ENCODE peak calls at places on chromosome 5, in nine cellular contexts. One of them, this sample, is unnamed.

GRCh38 chr5:142221091-142221860 is 103.5 kb downstream of the SPRY4 start:
- DNase-seq in WERI-Rb-1: no peak
- DNase-seq in SK-N-SH: no peak
- DNase-seq in pancreas: no peak
- DNase-seq in astrocyte: no peak
- DNase-seq in A549: no peak
- DNase-seq in choroid plexus epithelial cell: peak; percentile 23
- DNase-seq in tibial artery: no peak
- DNase-seq in fibroblast of pulmonary artery: peak; percentile 37
- DNase-seq in this sample: no peak

GRCh38 chr5:71732011-71732410 is 12.9 kb downstream of the CARTPT start:
- DNase-seq in WERI-Rb-1: no peak
- DNase-seq in SK-N-SH: no peak
- DNase-seq in pancreas: no peak
- DNase-seq in astrocyte: no peak
- DNase-seq in A549: no peak
- DNase-seq in choroid plexus epithelial cell: no peak
- DNase-seq in tibial artery: no peak
- DNase-seq in fibroblast of pulmonary artery: no peak
- DNase-seq in this sample: no peak

GRCh38 chr5:94432499-94432898 is 185.9 kb downstream of the KIAA0825 start:
- DNase-seq in WERI-Rb-1: no peak
- DNase-seq in SK-N-SH: no peak
- DNase-seq in pancreas: no peak
- DNase-seq in astrocyte: peak; percentile 49
- DNase-seq in A549: no peak
- DNase-seq in choroid plexus epithelial cell: peak; percentile 79
- DNase-seq in tibial artery: no peak
- DNase-seq in fibroblast of pulmonary artery: peak; percentile 87
- DNase-seq in this sample: peak; percentile 75

GRCh38 chr5:132073231-132074013 is at the start of gene CSF2:
- DNase-seq in WERI-Rb-1: no peak
- DNase-seq in SK-N-SH: no peak
- DNase-seq in pancreas: no peak
- DNase-seq in astrocyte: peak; percentile 31
- DNase-seq in A549: no peak
- DNase-seq in choroid plexus epithelial cell: peak; percentile 32
- DNase-seq in tibial artery: no peak
- DNase-seq in fibroblast of pulmonary artery: peak; percentile 26
- DNase-seq in this sample: no peak

GRCh38 chr5:174354571-174354970 is 309.1 kb downstream of the NSG2 start:
- DNase-seq in WERI-Rb-1: no peak
- DNase-seq in SK-N-SH: no peak
- DNase-seq in pancreas: no peak
- DNase-seq in astrocyte: peak; percentile 75
- DNase-seq in A549: no peak
- DNase-seq in choroid plexus epithelial cell: no peak
- DNase-seq in tibial artery: no peak
- DNase-seq in fibroblast of pulmonary artery: peak; percentile 31
- DNase-seq in this sample: no peak

GRCh38 chr5:95272530-95272929 is 12.4 kb downstream of the MCTP1 start:
- DNase-seq in WERI-Rb-1: no peak
- DNase-seq in SK-N-SH: no peak
- DNase-seq in pancreas: no peak
- DNase-seq in astrocyte: no peak
- DNase-seq in A549: no peak
- DNase-seq in choroid plexus epithelial cell: no peak
- DNase-seq in tibial artery: no peak
- DNase-seq in fibroblast of pulmonary artery: no peak
- DNase-seq in this sample: no peak

GRCh38 chr5:33244441-33245150 is 196.2 kb upstream of the TARS1 start:
- DNase-seq in WERI-Rb-1: no peak
- DNase-seq in SK-N-SH: no peak
- DNase-seq in pancreas: no peak
- DNase-seq in astrocyte: no peak
- DNase-seq in A549: no peak
- DNase-seq in choroid plexus epithelial cell: no peak
- DNase-seq in tibial artery: no peak
- DNase-seq in fibroblast of pulmonary artery: no peak
- DNase-seq in this sample: peak; percentile 56

GRCh38 chr5:136814621-136815378 is 449.5 kb upstream of the TRPC7 start:
- DNase-seq in WERI-Rb-1: no peak
- DNase-seq in SK-N-SH: no peak
- DNase-seq in pancreas: no peak
- DNase-seq in astrocyte: peak; percentile 84
- DNase-seq in A549: no peak
- DNase-seq in choroid plexus epithelial cell: no peak
- DNase-seq in tibial artery: no peak
- DNase-seq in fibroblast of pulmonary artery: peak; percentile 42
- DNase-seq in this sample: peak; percentile 77

GRCh38 chr5:14557840-14558239 is 23.8 kb upstream of the OTULINL start:
- DNase-seq in WERI-Rb-1: no peak
- DNase-seq in SK-N-SH: no peak
- DNase-seq in pancreas: no peak
- DNase-seq in astrocyte: no peak
- DNase-seq in A549: no peak
- DNase-seq in choroid plexus epithelial cell: peak; percentile 7
- DNase-seq in tibial artery: no peak
- DNase-seq in fibroblast of pulmonary artery: peak; percentile 15
- DNase-seq in this sample: no peak

GRCh38 chr5:14557203-14557725 is 24.3 kb upstream of the OTULINL start:
- DNase-seq in WERI-Rb-1: no peak
- DNase-seq in SK-N-SH: no peak
- DNase-seq in pancreas: no peak
- DNase-seq in astrocyte: no peak
- DNase-seq in A549: no peak
- DNase-seq in choroid plexus epithelial cell: peak; percentile 27
- DNase-seq in tibial artery: no peak
- DNase-seq in fibroblast of pulmonary artery: no peak
- DNase-seq in this sample: no peak

GRCh38 chr5:14556015-14556414 is 25.6 kb upstream of the OTULINL start:
- DNase-seq in WERI-Rb-1: no peak
- DNase-seq in SK-N-SH: no peak
- DNase-seq in pancreas: no peak
- DNase-seq in astrocyte: no peak
- DNase-seq in A549: no peak
- DNase-seq in choroid plexus epithelial cell: no peak
- DNase-seq in tibial artery: no peak
- DNase-seq in fibroblast of pulmonary artery: no peak
- DNase-seq in this sample: no peak

GRCh38 chr5:14561741-14562140 is 19.9 kb upstream of the OTULINL start:
- DNase-seq in WERI-Rb-1: no peak
- DNase-seq in SK-N-SH: no peak
- DNase-seq in pancreas: no peak
- DNase-seq in astrocyte: no peak
- DNase-seq in A549: no peak
- DNase-seq in choroid plexus epithelial cell: no peak
- DNase-seq in tibial artery: no peak
- DNase-seq in fibroblast of pulmonary artery: no peak
- DNase-seq in this sample: no peak

GRCh38 chr5:14560091-14560595 is 21.4 kb upstream of the OTULINL start:
- DNase-seq in WERI-Rb-1: peak; percentile 91
- DNase-seq in SK-N-SH: no peak
- DNase-seq in pancreas: no peak
- DNase-seq in astrocyte: no peak
- DNase-seq in A549: no peak
- DNase-seq in choroid plexus epithelial cell: no peak
- DNase-seq in tibial artery: no peak
- DNase-seq in fibroblast of pulmonary artery: no peak
- DNase-seq in this sample: no peak
- H3K4me3 ChIP-seq in WERI-Rb-1: no peak overlapping the region
- H3K4me3 ChIP-seq in SK-N-SH: no peak overlapping the region
- H3K4me3 ChIP-seq in pancreas: no peak overlapping the region
- H3K4me3 ChIP-seq in astrocyte: no peak overlapping the region
- H3K4me3 ChIP-seq in A549: no peak overlapping the region
- H3K4me3 ChIP-seq in choroid plexus epithelial cell: no peak overlapping the region
- H3K4me3 ChIP-seq in tibial artery: no peak overlapping the region
- H3K4me3 ChIP-seq in fibroblast of pulmonary artery: no peak overlapping the region
- H3K4me3 ChIP-seq in this sample: no peak overlapping the region

GRCh38 chr5:98349990-98350365 is 423.5 kb upstream of the RGMB start:
- DNase-seq in WERI-Rb-1: no peak
- DNase-seq in SK-N-SH: no peak
- DNase-seq in pancreas: no peak
- DNase-seq in astrocyte: no peak
- DNase-seq in A549: no peak
- DNase-seq in choroid plexus epithelial cell: no peak
- DNase-seq in tibial artery: no peak
- DNase-seq in fibroblast of pulmonary artery: no peak
- DNase-seq in this sample: no peak

DNA sequence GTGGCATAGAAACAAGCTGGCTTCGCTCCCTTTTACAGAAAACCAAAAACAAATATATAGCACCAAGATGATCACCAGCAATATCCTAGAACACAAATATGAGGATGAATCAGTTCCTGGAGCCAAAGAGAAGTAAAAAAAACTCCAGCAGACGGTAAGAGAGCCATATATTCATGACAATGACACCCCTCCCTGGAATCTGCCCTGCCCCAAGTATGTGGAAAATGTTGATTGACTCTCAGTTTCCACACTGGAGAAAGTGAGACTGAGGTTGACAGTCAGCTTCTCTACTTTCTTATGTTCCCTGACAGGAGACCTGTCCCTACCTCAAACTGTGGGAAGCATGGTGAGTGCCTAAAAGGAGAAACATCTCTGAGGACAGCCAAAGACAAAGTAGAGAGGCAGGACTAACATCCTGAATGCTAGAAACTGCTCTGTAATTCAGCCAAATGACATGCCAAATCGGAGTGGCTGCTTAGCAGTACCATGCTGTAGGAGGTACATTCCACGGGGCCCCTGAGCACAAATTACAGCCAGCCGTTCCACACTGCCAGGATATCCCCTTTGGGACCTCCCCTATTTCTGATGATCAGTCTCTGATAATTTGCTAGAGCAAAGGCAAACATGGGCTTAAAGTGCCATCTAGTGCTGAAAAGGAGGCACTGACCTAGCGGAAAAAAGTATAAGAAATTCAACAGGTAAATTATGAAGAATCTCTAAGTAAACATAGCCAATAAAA is 424.0 kb upstream of the RGMB start:
- DNase-seq in WERI-Rb-1: no peak
- DNase-seq in SK-N-SH: no peak
- DNase-seq in pancreas: no peak
- DNase-seq in astrocyte: peak; percentile 69
- DNase-seq in A549: no peak
- DNase-seq in choroid plexus epithelial cell: peak; percentile 77
- DNase-seq in tibial artery: no peak
- DNase-seq in fibroblast of pulmonary artery: peak; percentile 66
- DNase-seq in this sample: peak; percentile 92
- TF ChIP-seq CTCF in WERI-Rb-1: peak; percentile 54
- TF ChIP-seq CTCF in SK-N-SH: peak; percentile 68
- TF ChIP-seq CTCF in pancreas: no peak
- TF ChIP-seq CTCF in astrocyte: peak; percentile 70
- TF ChIP-seq CTCF in A549: peak; percentile 19
- TF ChIP-seq CTCF in choroid plexus epithelial cell: peak; percentile 76
- TF ChIP-seq CTCF in tibial artery: no peak
- TF ChIP-seq CTCF in fibroblast of pulmonary artery: peak; percentile 62
- TF ChIP-seq CTCF in this sample: peak; percentile 71

GRCh38 chr5:146561711-146562110 is 45.7 kb upstream of the GPR151 start:
- DNase-seq in WERI-Rb-1: no peak
- DNase-seq in SK-N-SH: no peak
- DNase-seq in pancreas: no peak
- DNase-seq in astrocyte: peak; percentile 71
- DNase-seq in A549: no peak
- DNase-seq in choroid plexus epithelial cell: no peak
- DNase-seq in tibial artery: no peak
- DNase-seq in fibroblast of pulmonary artery: no peak
- DNase-seq in this sample: peak; percentile 60

GRCh38 chr5:146562461-146562860 is 46.5 kb upstream of the GPR151 start:
- DNase-seq in WERI-Rb-1: no peak
- DNase-seq in SK-N-SH: no peak
- DNase-seq in pancreas: no peak
- DNase-seq in astrocyte: no peak
- DNase-seq in A549: no peak
- DNase-seq in choroid plexus epithelial cell: no peak
- DNase-seq in tibial artery: no peak
- DNase-seq in fibroblast of pulmonary artery: no peak
- DNase-seq in this sample: no peak

GRCh38 chr5:146568161-146568560 is 52.2 kb upstream of the GPR151 start:
- DNase-seq in WERI-Rb-1: no peak
- DNase-seq in SK-N-SH: no peak
- DNase-seq in pancreas: no peak
- DNase-seq in astrocyte: no peak
- DNase-seq in A549: no peak
- DNase-seq in choroid plexus epithelial cell: no peak
- DNase-seq in tibial artery: no peak
- DNase-seq in fibroblast of pulmonary artery: no peak
- DNase-seq in this sample: no peak

GRCh38 chr5:146564036-146564762 is 48.2 kb upstream of the GPR151 start:
- DNase-seq in WERI-Rb-1: no peak
- DNase-seq in SK-N-SH: no peak
- DNase-seq in pancreas: no peak
- DNase-seq in astrocyte: no peak
- DNase-seq in A549: no peak
- DNase-seq in choroid plexus epithelial cell: no peak
- DNase-seq in tibial artery: no peak
- DNase-seq in fibroblast of pulmonary artery: no peak
- DNase-seq in this sample: no peak

GRCh38 chr5:146565764-146566163 is 49.8 kb upstream of the GPR151 start:
- DNase-seq in WERI-Rb-1: peak; percentile 80
- DNase-seq in SK-N-SH: peak; percentile 75
- DNase-seq in pancreas: no peak
- DNase-seq in astrocyte: peak; percentile 60
- DNase-seq in A549: peak; percentile 82
- DNase-seq in choroid plexus epithelial cell: peak; percentile 80
- DNase-seq in tibial artery: no peak
- DNase-seq in fibroblast of pulmonary artery: peak; percentile 65
- DNase-seq in this sample: peak; percentile 55
- H3K4me3 ChIP-seq in WERI-Rb-1: no peak overlapping the region
- H3K4me3 ChIP-seq in SK-N-SH: no peak overlapping the region
- H3K4me3 ChIP-seq in pancreas: no peak overlapping the region
- H3K4me3 ChIP-seq in astrocyte: no peak overlapping the region
- H3K4me3 ChIP-seq in A549: no peak overlapping the region
- H3K4me3 ChIP-seq in choroid plexus epithelial cell: no peak overlapping the region
- H3K4me3 ChIP-seq in tibial artery: no peak overlapping the region
- H3K4me3 ChIP-seq in fibroblast of pulmonary artery: no peak overlapping the region
- H3K4me3 ChIP-seq in this sample: no peak overlapping the region

GRCh38 chr5:151449836-151450235 is 2.4 kb downstream of the SLC36A1 start:
- DNase-seq in WERI-Rb-1: no peak
- DNase-seq in SK-N-SH: no peak
- DNase-seq in pancreas: no peak
- DNase-seq in astrocyte: no peak
- DNase-seq in A549: no peak
- DNase-seq in choroid plexus epithelial cell: no peak
- DNase-seq in tibial artery: no peak
- DNase-seq in fibroblast of pulmonary artery: no peak
- DNase-seq in this sample: no peak

GRCh38 chr5:151449288-151449687 is 1.9 kb downstream of the SLC36A1 start:
- DNase-seq in WERI-Rb-1: no peak
- DNase-seq in SK-N-SH: peak; percentile 48
- DNase-seq in pancreas: no peak
- DNase-seq in astrocyte: no peak
- DNase-seq in A549: no peak
- DNase-seq in choroid plexus epithelial cell: peak; percentile 25
- DNase-seq in tibial artery: no peak
- DNase-seq in fibroblast of pulmonary artery: no peak
- DNase-seq in this sample: no peak

GRCh38 chr5:151447174-151448037 is at the start of gene SLC36A1:
- DNase-seq in WERI-Rb-1: peak; percentile 95
- DNase-seq in SK-N-SH: peak; percentile 93
- DNase-seq in pancreas: peak; percentile 96
- DNase-seq in astrocyte: peak; percentile 62
- DNase-seq in A549: peak; percentile 90
- DNase-seq in choroid plexus epithelial cell: peak; percentile 88
- DNase-seq in tibial artery: peak; percentile 96
- DNase-seq in fibroblast of pulmonary artery: peak; percentile 90
- DNase-seq in this sample: peak; percentile 83

GRCh38 chr5:151450605-151451004 is 3.2 kb downstream of the SLC36A1 start:
- DNase-seq in WERI-Rb-1: no peak
- DNase-seq in SK-N-SH: no peak
- DNase-seq in pancreas: no peak
- DNase-seq in astrocyte: no peak
- DNase-seq in A549: no peak
- DNase-seq in choroid plexus epithelial cell: no peak
- DNase-seq in tibial artery: no peak
- DNase-seq in fibroblast of pulmonary artery: no peak
- DNase-seq in this sample: no peak

DNA sequence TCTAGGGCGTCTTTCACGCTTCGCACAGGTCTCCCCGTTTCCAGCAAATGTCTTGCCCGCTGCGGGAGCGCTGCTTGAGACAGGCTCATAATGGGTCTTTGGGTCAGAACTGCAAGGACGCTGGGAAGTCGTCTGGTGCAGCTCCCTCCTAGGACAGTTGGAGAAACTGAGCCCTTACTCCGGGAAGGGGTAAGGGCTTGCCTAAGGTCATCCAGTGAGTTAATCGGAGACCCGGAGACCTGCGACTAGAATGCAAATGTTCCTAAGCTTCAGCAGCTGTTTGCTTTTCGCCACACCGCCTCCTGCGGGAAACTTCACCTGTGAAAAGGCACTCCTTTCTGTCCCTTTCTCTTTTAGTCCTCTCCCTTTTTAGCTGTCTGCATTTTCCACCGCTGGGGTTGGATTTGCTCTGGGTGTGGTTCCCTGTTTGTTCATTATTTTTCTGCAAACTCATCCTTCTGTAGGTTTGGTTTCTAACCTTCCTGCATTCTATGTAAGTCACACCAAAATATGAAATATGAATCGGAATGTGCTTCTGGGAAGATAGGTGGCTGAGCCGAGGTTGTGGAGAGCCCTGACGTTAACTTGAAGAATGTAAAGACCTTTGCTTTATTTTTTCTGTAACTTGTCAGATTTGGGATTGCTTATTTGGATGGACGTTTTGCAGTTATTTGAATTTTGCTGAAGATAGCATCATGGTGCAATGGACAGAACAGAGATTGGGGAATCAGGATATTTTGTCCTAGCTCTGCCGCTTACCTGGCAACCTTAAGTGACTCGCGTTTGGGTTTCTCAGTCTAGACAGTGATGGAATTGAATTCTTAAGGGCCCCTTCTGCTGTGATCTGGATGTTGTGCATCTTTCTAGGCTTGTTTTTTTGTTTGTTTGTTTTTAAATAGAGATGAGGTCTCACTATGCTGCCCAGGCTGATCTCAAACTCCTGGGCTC is 909 bp downstream of the SLC36A1 start:
- DNase-seq in WERI-Rb-1: peak; percentile 37
- DNase-seq in SK-N-SH: no peak
- DNase-seq in pancreas: peak; percentile 63
- DNase-seq in astrocyte: no peak
- DNase-seq in A549: no peak
- DNase-seq in choroid plexus epithelial cell: peak; percentile 16
- DNase-seq in tibial artery: no peak
- DNase-seq in fibroblast of pulmonary artery: no peak
- DNase-seq in this sample: peak; percentile 2
- TF ChIP-seq CTCF in WERI-Rb-1: peak; percentile 37
- TF ChIP-seq CTCF in SK-N-SH: peak; percentile 12
- TF ChIP-seq CTCF in pancreas: no peak
- TF ChIP-seq CTCF in astrocyte: peak; percentile 6
- TF ChIP-seq CTCF in A549: no peak
- TF ChIP-seq CTCF in choroid plexus epithelial cell: peak; percentile 34
- TF ChIP-seq CTCF in tibial artery: no peak
- TF ChIP-seq CTCF in fibroblast of pulmonary artery: peak; percentile 28
- TF ChIP-seq CTCF in this sample: no peak

This sample was measured in AG10803.